ENCODE peak calls at places on chromosome 16, in six cellular contexts. One of them, this sample, is unnamed.

GRCh38 chr16:81581107-81581506 is 136.5 kb downstream of the CMIP start:
- DNase-seq in colonic mucosa: peak; percentile 81
- DNase-seq in sigmoid colon: no peak
- DNase-seq in astrocyte of the cerebellum: no peak
- DNase-seq in natural killer cell: no peak
- DNase-seq in cardiac muscle cell: no peak
- DNase-seq in this sample: no peak

GRCh38 chr16:89300311-89300975 is 82.9 kb downstream of the ZNF778 start:
- DNase-seq in colonic mucosa: no peak
- DNase-seq in sigmoid colon: peak; percentile 90
- DNase-seq in astrocyte of the cerebellum: no peak
- DNase-seq in natural killer cell: no peak
- DNase-seq in cardiac muscle cell: no peak
- DNase-seq in this sample: no peak

GRCh38 chr16:3698941-3699340 is 18.4 kb downstream of the TRAP1 start:
- DNase-seq in colonic mucosa: no peak
- DNase-seq in sigmoid colon: no peak
- DNase-seq in astrocyte of the cerebellum: no peak
- DNase-seq in natural killer cell: no peak
- DNase-seq in cardiac muscle cell: no peak
- DNase-seq in this sample: no peak

GRCh38 chr16:17273142-17273561 is 197.6 kb downstream of the XYLT1 start:
- DNase-seq in colonic mucosa: no peak
- DNase-seq in sigmoid colon: no peak
- DNase-seq in astrocyte of the cerebellum: peak; percentile 79
- DNase-seq in natural killer cell: no peak
- DNase-seq in cardiac muscle cell: no peak
- DNase-seq in this sample: no peak

GRCh38 chr16:11669380-11670146 is 1.3 kb downstream of the SNN start:
- DNase-seq in colonic mucosa: no peak
- DNase-seq in sigmoid colon: no peak
- DNase-seq in astrocyte of the cerebellum: no peak
- DNase-seq in natural killer cell: no peak
- DNase-seq in cardiac muscle cell: no peak
- DNase-seq in this sample: peak; percentile 61

GRCh38 chr16:49596119-49596518 is 222.5 kb downstream of the C16orf78 start:
- DNase-seq in colonic mucosa: no peak
- DNase-seq in sigmoid colon: no peak
- DNase-seq in astrocyte of the cerebellum: peak; percentile 33
- DNase-seq in natural killer cell: no peak
- DNase-seq in cardiac muscle cell: no peak
- DNase-seq in this sample: no peak

GRCh38 chr16:58127033-58127556 is 2.1 kb downstream of the CFAP20 start:
- DNase-seq in colonic mucosa: no peak
- DNase-seq in sigmoid colon: no peak
- DNase-seq in astrocyte of the cerebellum: peak; percentile 27
- DNase-seq in natural killer cell: no peak
- DNase-seq in cardiac muscle cell: peak; percentile 34
- DNase-seq in this sample: no peak

GRCh38 chr16:63461248-63461841 is 1425.1 kb upstream of the CDH8 start:
- DNase-seq in colonic mucosa: peak; percentile 18
- DNase-seq in sigmoid colon: no peak
- DNase-seq in astrocyte of the cerebellum: peak; percentile 60
- DNase-seq in natural killer cell: no peak
- DNase-seq in cardiac muscle cell: peak; percentile 71
- DNase-seq in this sample: no peak

GRCh38 chr16:86350289-86350688 is 160.0 kb upstream of the FOXF1 start:
- DNase-seq in colonic mucosa: no peak
- DNase-seq in sigmoid colon: no peak
- DNase-seq in astrocyte of the cerebellum: no peak
- DNase-seq in natural killer cell: no peak
- DNase-seq in cardiac muscle cell: no peak
- DNase-seq in this sample: no peak

GRCh38 chr16:85554791-85555548 is 58.2 kb upstream of the GSE1 start:
- DNase-seq in colonic mucosa: peak; percentile 72
- DNase-seq in sigmoid colon: peak; percentile 91
- DNase-seq in astrocyte of the cerebellum: no peak
- DNase-seq in natural killer cell: peak; percentile 71
- DNase-seq in cardiac muscle cell: peak; percentile 70
- DNase-seq in this sample: peak; percentile 55

GRCh38 chr16:68070811-68071546 is 14.2 kb upstream of the NFATC3 start:
- DNase-seq in colonic mucosa: no peak
- DNase-seq in sigmoid colon: no peak
- DNase-seq in astrocyte of the cerebellum: no peak
- DNase-seq in natural killer cell: no peak
- DNase-seq in cardiac muscle cell: no peak
- DNase-seq in this sample: no peak

GRCh38 chr16:85524365-85524629 is 88.8 kb upstream of the GSE1 start:
- DNase-seq in colonic mucosa: no peak
- DNase-seq in sigmoid colon: no peak
- DNase-seq in astrocyte of the cerebellum: no peak
- DNase-seq in natural killer cell: no peak
- DNase-seq in cardiac muscle cell: no peak
- DNase-seq in this sample: no peak

GRCh38 chr16:69522732-69523404 is 42.9 kb upstream of the NFAT5 start:
- DNase-seq in colonic mucosa: no peak
- DNase-seq in sigmoid colon: no peak
- DNase-seq in astrocyte of the cerebellum: no peak
- DNase-seq in natural killer cell: no peak
- DNase-seq in cardiac muscle cell: no peak
- DNase-seq in this sample: no peak

GRCh38 chr16:27801259-27801945 is 251.5 kb downstream of the KATNIP start:
- DNase-seq in colonic mucosa: no peak
- DNase-seq in sigmoid colon: no peak
- DNase-seq in astrocyte of the cerebellum: no peak
- DNase-seq in natural killer cell: no peak
- DNase-seq in cardiac muscle cell: no peak
- DNase-seq in this sample: no peak

GRCh38 chr16:50153648-50154368 is 702 bp downstream of the TENT4B start:
- DNase-seq in colonic mucosa: peak; percentile 42
- DNase-seq in sigmoid colon: peak; percentile 68
- DNase-seq in astrocyte of the cerebellum: no peak
- DNase-seq in natural killer cell: peak; percentile 53
- DNase-seq in cardiac muscle cell: peak; percentile 37
- DNase-seq in this sample: no peak

GRCh38 chr16:4261557-4262172 is 11.2 kb downstream of the TFAP4 start:
- DNase-seq in colonic mucosa: peak; percentile 36
- DNase-seq in sigmoid colon: no peak
- DNase-seq in astrocyte of the cerebellum: no peak
- DNase-seq in natural killer cell: no peak
- DNase-seq in cardiac muscle cell: peak; percentile 66
- DNase-seq in this sample: no peak

GRCh38 chr16:3171181-3171854 is 16.7 kb upstream of the OR1F1 start:
- DNase-seq in colonic mucosa: no peak
- DNase-seq in sigmoid colon: peak; percentile 52
- DNase-seq in astrocyte of the cerebellum: no peak
- DNase-seq in natural killer cell: peak; percentile 43
- DNase-seq in cardiac muscle cell: no peak
- DNase-seq in this sample: no peak

GRCh38 chr16:80803341-80804060 is 897 bp downstream of the CDYL2 start:
- DNase-seq in colonic mucosa: peak; percentile 28
- DNase-seq in sigmoid colon: no peak
- DNase-seq in astrocyte of the cerebellum: no peak
- DNase-seq in natural killer cell: no peak
- DNase-seq in cardiac muscle cell: peak; percentile 27
- DNase-seq in this sample: peak; percentile 30

GRCh38 chr16:31298958-31299357 is 39.2 kb downstream of the ITGAM start:
- DNase-seq in colonic mucosa: no peak
- DNase-seq in sigmoid colon: no peak
- DNase-seq in astrocyte of the cerebellum: no peak
- DNase-seq in natural killer cell: no peak
- DNase-seq in cardiac muscle cell: no peak
- DNase-seq in this sample: no peak

GRCh38 chr16:49857423-49858181 is 1.7 kb upstream of the ZNF423 start:
- DNase-seq in colonic mucosa: peak; percentile 80
- DNase-seq in sigmoid colon: peak; percentile 82
- DNase-seq in astrocyte of the cerebellum: no peak
- DNase-seq in natural killer cell: peak; percentile 31
- DNase-seq in cardiac muscle cell: peak; percentile 80
- DNase-seq in this sample: peak; percentile 33

GRCh38 chr16:50260206-50261159 is 5.9 kb upstream of the ADCY7 start:
- DNase-seq in colonic mucosa: no peak
- DNase-seq in sigmoid colon: peak; percentile 54
- DNase-seq in astrocyte of the cerebellum: no peak
- DNase-seq in natural killer cell: no peak
- DNase-seq in cardiac muscle cell: no peak
- DNase-seq in this sample: no peak

GRCh38 chr16:64964126-64964540 is 157.7 kb downstream of the CDH11 start:
- DNase-seq in colonic mucosa: no peak
- DNase-seq in sigmoid colon: no peak
- DNase-seq in astrocyte of the cerebellum: peak; percentile 23
- DNase-seq in natural killer cell: no peak
- DNase-seq in cardiac muscle cell: no peak
- DNase-seq in this sample: no peak

GRCh38 chr16:66741131-66741900 is 10.1 kb downstream of the DYNC1LI2 start:
- DNase-seq in colonic mucosa: peak; percentile 95
- DNase-seq in sigmoid colon: peak; percentile 96
- DNase-seq in astrocyte of the cerebellum: peak; percentile 87
- DNase-seq in natural killer cell: no peak
- DNase-seq in cardiac muscle cell: no peak
- DNase-seq in this sample: no peak

GRCh38 chr16:86520317-86521210 is 10.2 kb downstream of the FOXF1 start:
- DNase-seq in colonic mucosa: no peak
- DNase-seq in sigmoid colon: peak; percentile 74
- DNase-seq in astrocyte of the cerebellum: no peak
- DNase-seq in natural killer cell: no peak
- DNase-seq in cardiac muscle cell: no peak
- DNase-seq in this sample: no peak

GRCh38 chr16:69334696-69335095 is 4.3 kb upstream of the PDF start:
- DNase-seq in colonic mucosa: no peak
- DNase-seq in sigmoid colon: no peak
- DNase-seq in astrocyte of the cerebellum: no peak
- DNase-seq in natural killer cell: no peak
- DNase-seq in cardiac muscle cell: no peak
- DNase-seq in this sample: no peak

GRCh38 chr16:73196670-73197069 is 148.7 kb upstream of the ZFHX3 start:
- DNase-seq in colonic mucosa: peak; percentile 80
- DNase-seq in sigmoid colon: peak; percentile 84
- DNase-seq in astrocyte of the cerebellum: peak; percentile 35
- DNase-seq in natural killer cell: peak; percentile 35
- DNase-seq in cardiac muscle cell: peak; percentile 79
- DNase-seq in this sample: no peak
- TF ChIP-seq CTCF in colonic mucosa: peak; percentile 55
- TF ChIP-seq CTCF in sigmoid colon: peak; percentile 24
- TF ChIP-seq CTCF in astrocyte of the cerebellum: peak; percentile 58
- TF ChIP-seq CTCF in natural killer cell: peak; percentile 77
- TF ChIP-seq CTCF in cardiac muscle cell: peak; percentile 66
- TF ChIP-seq CTCF in this sample: no peak

GRCh38 chr16:53417976-53418375 is 16.3 kb upstream of the RBL2 start:
- DNase-seq in colonic mucosa: no peak
- DNase-seq in sigmoid colon: no peak
- DNase-seq in astrocyte of the cerebellum: no peak
- DNase-seq in natural killer cell: no peak
- DNase-seq in cardiac muscle cell: no peak
- DNase-seq in this sample: no peak

GRCh38 chr16:53417011-53417410 is 17.3 kb upstream of the RBL2 start:
- DNase-seq in colonic mucosa: no peak
- DNase-seq in sigmoid colon: no peak
- DNase-seq in astrocyte of the cerebellum: no peak
- DNase-seq in natural killer cell: no peak
- DNase-seq in cardiac muscle cell: no peak
- DNase-seq in this sample: no peak

GRCh38 chr16:53413864-53414263 is 20.4 kb upstream of the RBL2 start:
- DNase-seq in colonic mucosa: no peak
- DNase-seq in sigmoid colon: no peak
- DNase-seq in astrocyte of the cerebellum: no peak
- DNase-seq in natural killer cell: no peak
- DNase-seq in cardiac muscle cell: no peak
- DNase-seq in this sample: no peak

GRCh38 chr16:53414381-53414780 is 19.9 kb upstream of the RBL2 start:
- DNase-seq in colonic mucosa: no peak
- DNase-seq in sigmoid colon: no peak
- DNase-seq in astrocyte of the cerebellum: no peak
- DNase-seq in natural killer cell: no peak
- DNase-seq in cardiac muscle cell: no peak
- DNase-seq in this sample: no peak

GRCh38 chr16:53415504-53415903 is 18.8 kb upstream of the RBL2 start:
- DNase-seq in colonic mucosa: no peak
- DNase-seq in sigmoid colon: no peak
- DNase-seq in astrocyte of the cerebellum: no peak
- DNase-seq in natural killer cell: no peak
- DNase-seq in cardiac muscle cell: peak; percentile 19
- DNase-seq in this sample: no peak
- TF ChIP-seq CTCF in colonic mucosa: no peak
- TF ChIP-seq CTCF in sigmoid colon: no peak
- TF ChIP-seq CTCF in astrocyte of the cerebellum: no peak
- TF ChIP-seq CTCF in natural killer cell: no peak
- TF ChIP-seq CTCF in cardiac muscle cell: no peak
- TF ChIP-seq CTCF in this sample: no peak

GRCh38 chr16:55294129-55294528 is 29.9 kb upstream of the IRX6 start:
- DNase-seq in colonic mucosa: no peak
- DNase-seq in sigmoid colon: no peak
- DNase-seq in astrocyte of the cerebellum: no peak
- DNase-seq in natural killer cell: no peak
- DNase-seq in cardiac muscle cell: no peak
- DNase-seq in this sample: no peak
- TF ChIP-seq CTCF in colonic mucosa: no peak
- TF ChIP-seq CTCF in sigmoid colon: no peak
- TF ChIP-seq CTCF in astrocyte of the cerebellum: no peak
- TF ChIP-seq CTCF in natural killer cell: no peak
- TF ChIP-seq CTCF in cardiac muscle cell: no peak
- TF ChIP-seq CTCF in this sample: no peak

GRCh38 chr16:84144301-84144858 is 597 bp downstream of the HSDL1 start:
- DNase-seq in colonic mucosa: peak; percentile 45
- DNase-seq in sigmoid colon: no peak
- DNase-seq in astrocyte of the cerebellum: no peak
- DNase-seq in natural killer cell: peak; percentile 24
- DNase-seq in cardiac muscle cell: peak; percentile 44
- DNase-seq in this sample: peak; percentile 35
- TF ChIP-seq CTCF in colonic mucosa: no peak
- TF ChIP-seq CTCF in sigmoid colon: no peak
- TF ChIP-seq CTCF in astrocyte of the cerebellum: peak; percentile 42
- TF ChIP-seq CTCF in natural killer cell: no peak
- TF ChIP-seq CTCF in cardiac muscle cell: peak; percentile 20
- TF ChIP-seq CTCF in this sample: no peak

DNA sequence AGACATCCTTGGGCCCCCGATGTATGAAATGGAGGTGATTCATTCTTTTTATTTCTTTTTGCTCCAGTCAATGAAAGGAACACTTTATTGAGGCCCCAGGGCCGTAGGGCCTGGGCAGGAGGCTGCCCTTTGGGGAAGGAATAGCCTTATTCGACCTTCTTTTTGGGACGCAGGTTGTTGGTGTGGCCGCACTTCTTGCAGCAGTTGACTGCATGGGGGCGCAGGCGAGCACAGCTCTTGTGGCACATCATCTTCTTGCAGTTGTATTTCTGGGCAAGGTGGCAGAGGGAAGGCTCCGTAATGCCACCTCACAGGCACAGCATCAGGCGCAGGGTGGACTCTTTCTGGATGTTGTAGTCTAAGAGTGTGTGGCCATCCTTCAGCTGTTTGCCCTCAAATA is 50.9 kb downstream of the SIAH1 start:
- DNase-seq in colonic mucosa: no peak
- DNase-seq in sigmoid colon: no peak
- DNase-seq in astrocyte of the cerebellum: no peak
- DNase-seq in natural killer cell: no peak
- DNase-seq in cardiac muscle cell: no peak
- DNase-seq in this sample: no peak
- TF ChIP-seq CTCF in colonic mucosa: no peak
- TF ChIP-seq CTCF in sigmoid colon: no peak
- TF ChIP-seq CTCF in astrocyte of the cerebellum: no peak
- TF ChIP-seq CTCF in natural killer cell: no peak
- TF ChIP-seq CTCF in cardiac muscle cell: no peak
- TF ChIP-seq CTCF in this sample: no peak